ENCODE peak calls at places on chromosome 1, in seven cellular contexts. G, T, M, Q, D, C and Z are unnamed samples.

GRCh38 chr1:111449703-111450017 is 396 bp downstream of the ATP5PB start:
- DNase-seq in G (no peak), M (no peak), Q (no peak), T (no peak), C (no peak), D (no peak), Z (no peak)

GRCh38 chr1:169049258-169049936 is 57.1 kb upstream of the ATP1B1 start:
- DNase-seq in T (no peak), D (no peak), C (no peak), Q (no peak), G (peak), M (no peak), Z (no peak)

GRCh38 chr1:54485417-54485816 is 62.6 kb upstream of the ACOT11 start:
- DNase-seq in Q (no peak), C (no peak), D (no peak), M (no peak), T (no peak), G (no peak), Z (no peak)

GRCh38 chr1:33633019-33633801 is 160.8 kb downstream of the ZSCAN20 start:
- DNase-seq in G (peak), M (peak), C (peak), T (peak), Q (peak), D (peak), Z (peak)

GRCh38 chr1:64183380-64183984 is 19.9 kb upstream of the UBE2U start:
- DNase-seq in Q (no peak), M (no peak), T (no peak), C (no peak), D (no peak), G (no peak), Z (no peak)

GRCh38 chr1:245571872-245572294 is 417.1 kb downstream of the KIF26B start:
- DNase-seq in G (no peak), M (no peak), D (no peak), Q (no peak), T (no peak), C (peak), Z (no peak)

GRCh38 chr1:21622466-21623315 is 46.5 kb downstream of the RAP1GAP start:
- DNase-seq in M (peak), D (no peak), C (peak), T (peak), G (peak), Q (no peak), Z (peak)

GRCh38 chr1:109636201-109636952 is 16.7 kb downstream of the AMPD2 start:
- DNase-seq in M (no peak), T (peak), D (peak), G (no peak), C (no peak), Q (peak), Z (no peak)

GRCh38 chr1:9825101-9826074 is 1.6 kb upstream of the CLSTN1 start:
- DNase-seq in Q (no peak), D (peak), T (peak), C (peak), G (peak), M (peak), Z (peak)

GRCh38 chr1:206803221-206803730 is 31.0 kb upstream of the IL10 start:
- DNase-seq in M (peak), Q (no peak), G (peak), T (no peak), C (no peak), D (no peak), Z (peak)

GRCh38 chr1:58982259-58982998 is 198.6 kb upstream of the JUN start:
- DNase-seq in T (no peak), C (no peak), G (no peak), M (no peak), D (no peak), Q (peak), Z (no peak)

GRCh38 chr1:81832573-81832972 is 31.8 kb downstream of the ADGRL2 start:
- DNase-seq in T (no peak), C (no peak), D (peak), Q (peak), M (no peak), G (no peak), Z (no peak)

GRCh38 chr1:15741183-15741850 is 982 bp upstream of the TMEM82 start:
- DNase-seq in Q (no peak), G (peak), C (peak), M (peak), D (peak), T (peak), Z (peak)

GRCh38 chr1:64956241-64956640 is 10.1 kb downstream of the JAK1 start:
- DNase-seq in T (no peak), Q (no peak), G (no peak), M (no peak), C (no peak), D (no peak), Z (no peak)

GRCh38 chr1:25712299-25712970 is 87.6 kb upstream of the SELENON start:
- DNase-seq in M (no peak), G (no peak), Q (no peak), T (peak), D (no peak), C (no peak), Z (no peak)

GRCh38 chr1:200896571-200897187 is 2.0 kb downstream of the INAVA start:
- DNase-seq in M (no peak), C (no peak), G (no peak), D (no peak), T (no peak), Q (no peak), Z (no peak)

GRCh38 chr1:244234009-244234643 is 183.0 kb downstream of the ZBTB18 start:
- DNase-seq in G (no peak), Q (no peak), C (no peak), T (no peak), D (no peak), M (no peak), Z (no peak)

GRCh38 chr1:232570007-232570406 is 59.9 kb downstream of the SIPA1L2 start:
- DNase-seq in D (no peak), G (no peak), M (no peak), C (no peak), Q (no peak), T (no peak), Z (no peak)

GRCh38 chr1:33815061-33815460 is 48.8 kb upstream of the HMGB4 start:
- DNase-seq in D (no peak), Q (no peak), C (no peak), T (no peak), M (no peak), G (no peak), Z (no peak)

GRCh38 chr1:52927219-52928082 is at the start of gene SCP2:
- DNase-seq in C (peak), M (peak), Q (no peak), T (peak), D (peak), G (peak), Z (peak)

GRCh38 chr1:226741009-226741408 is 1.9 kb upstream of the ITPKB start:
- DNase-seq in D (no peak), G (no peak), T (no peak), M (no peak), C (no peak), Q (no peak), Z (no peak)

GRCh38 chr1:153393926-153394325 is 3.1 kb upstream of the S100A8 start:
- DNase-seq in G (no peak), T (peak), C (peak), M (no peak), Q (no peak), D (no peak), Z (no peak)

GRCh38 chr1:54685335-54685905 is 30.2 kb upstream of the TTC4 start:
- DNase-seq in G (no peak), T (no peak), D (no peak), Q (no peak), C (no peak), M (no peak), Z (no peak)

GRCh38 chr1:147781056-147781471 is 20.7 kb upstream of the GJA5 start:
- DNase-seq in G (no peak), M (no peak), C (no peak), T (no peak), D (no peak), Q (no peak), Z (no peak)

GRCh38 chr1:48469616-48470500 is 2.1 kb downstream of the SPATA6 start:
- DNase-seq in D (peak), T (no peak), M (no peak), Q (peak), G (no peak), C (peak), Z (no peak)

GRCh38 chr1:202283991-202284390 is 57.7 kb downstream of the UBE2T start:
- DNase-seq in M (no peak), C (no peak), Q (no peak), G (no peak), D (peak), T (no peak), Z (no peak)